ENCODE peak calls at places on chromosomes 13 and 19, in nine cellular contexts. A, C, F, V, H, N, P, G and O are unnamed samples.

GRCh38 chr13:46648166-46648607 is 95.2 kb downstream of the LRCH1 start:
- DNase-seq in A (peak; percentile 13), C (peak; percentile 45), F (no peak), V (no peak), H (peak; percentile 20), N (no peak), P (no peak), G (no peak), O (no peak)

GRCh38 chr19:28018499-28018898 is 1194.5 kb downstream of the UQCRFS1 start:
- DNase-seq in A (no peak), C (no peak), F (no peak), V (no peak), H (no peak), N (no peak), P (no peak), G (no peak), O (no peak)

GRCh38 chr19:12052571-12053169 is at the start of gene ZNF878:
- DNase-seq in A (peak; percentile 95), C (peak; percentile 96), F (peak; percentile 75), V (peak; percentile 85), H (peak; percentile 63), N (peak; percentile 85), P (peak; percentile 67), G (peak; percentile 72), O (no peak)

GRCh38 chr19:11420894-11421606 is 1.9 kb upstream of the RGL3 start:
- DNase-seq in A (no peak), C (no peak), F (no peak), V (peak; percentile 42), H (no peak), N (no peak), P (no peak), G (no peak), O (no peak)

GRCh38 chr13:37049810-37050209 is 9.7 kb downstream of the SUPT20H start:
- DNase-seq in A (no peak), C (no peak), F (no peak), V (no peak), H (no peak), N (no peak), P (no peak), G (no peak), O (no peak)

GRCh38 chr19:40217921-40218890 is at the start of gene TTC9B:
- DNase-seq in A (no peak), C (no peak), F (no peak), V (no peak), H (no peak), N (peak; percentile 29), P (no peak), G (no peak), O (no peak)

GRCh38 chr13:46022476-46022875 is 30.1 kb downstream of the ZC3H13 start:
- DNase-seq in A (no peak), C (no peak), F (no peak), V (no peak), H (no peak), N (peak; percentile 5), P (no peak), G (no peak), O (no peak)

GRCh38 chr19:566403-566802 is 6.0 kb upstream of the BSG start:
- DNase-seq in A (no peak), C (peak; percentile 97), F (peak; percentile 36), V (no peak), H (no peak), N (peak; percentile 97), P (no peak), G (no peak), O (no peak)

GRCh38 chr13:31053098-31053497 is 108.6 kb downstream of the HSPH1 start:
- DNase-seq in A (peak; percentile 71), C (no peak), F (no peak), V (peak; percentile 61), H (peak; percentile 45), N (peak; percentile 24), P (no peak), G (no peak), O (no peak)

GRCh38 chr19:19480688-19481087 is 34.7 kb downstream of the TSSK6 start:
- DNase-seq in A (no peak), C (no peak), F (no peak), V (no peak), H (no peak), N (no peak), P (no peak), G (no peak), O (no peak)

GRCh38 chr13:111319998-111320911 is at the start of gene TEX29:
- DNase-seq in A (no peak), C (no peak), F (no peak), V (no peak), H (no peak), N (no peak), P (no peak), G (no peak), O (no peak)

GRCh38 chr19:33232656-33233055 is 7.0 kb upstream of the SLC7A10 start:
- DNase-seq in A (no peak), C (no peak), F (no peak), V (no peak), H (no peak), N (no peak), P (no peak), G (no peak), O (no peak)

GRCh38 chr13:28137556-28137955 is 789 bp upstream of the PAN3 start:
- DNase-seq in A (peak; percentile 8), C (no peak), F (no peak), V (no peak), H (no peak), N (peak; percentile 22), P (no peak), G (no peak), O (no peak)

GRCh38 chr13:20721454-20722357 is 18.2 kb downstream of the IL17D start:
- DNase-seq in A (peak; percentile 54), C (no peak), F (peak; percentile 69), V (peak; percentile 60), H (peak; percentile 53), N (peak; percentile 72), P (peak; percentile 24), G (no peak), O (no peak)

GRCh38 chr13:32737111-32737571 is 150.9 kb downstream of the PDS5B start:
- DNase-seq in A (no peak), C (no peak), F (no peak), V (no peak), H (no peak), N (peak; percentile 28), P (no peak), G (peak; percentile 16), O (no peak)

DNA sequence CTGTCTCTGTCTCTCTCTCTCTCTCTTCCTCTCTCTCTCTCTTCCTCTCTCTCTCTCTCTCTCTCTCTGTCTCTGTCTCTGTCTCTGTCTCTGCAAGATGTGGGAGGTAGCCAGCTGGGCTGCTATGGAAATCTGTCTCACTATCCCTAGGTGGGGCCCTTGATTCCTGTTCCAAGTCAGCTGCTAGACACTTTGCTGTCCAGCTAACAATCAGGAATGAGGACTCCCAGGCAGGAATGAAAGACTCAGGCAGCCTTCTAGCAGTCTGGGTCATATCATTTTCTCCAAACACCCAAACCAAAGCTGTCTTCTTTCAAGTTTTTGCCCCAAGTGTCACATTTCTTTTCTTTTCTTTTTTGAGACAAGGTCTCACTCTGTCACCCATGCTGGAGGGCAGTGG is 23.2 kb downstream of the CATSPERD start:
- DNase-seq in A (no peak), C (no peak), F (no peak), V (no peak), H (no peak), N (no peak), P (no peak), G (no peak), O (no peak)
- H3K4me3 ChIP-seq in A (no peak overlapping the region), C (no peak overlapping the region), F (no peak overlapping the region), V (no peak overlapping the region), H (no peak overlapping the region), N (no peak overlapping the region), P (no peak overlapping the region), G (no peak overlapping the region), O (no peak overlapping the region)

GRCh38 chr19:6425732-6426686 is 1.4 kb upstream of the KHSRP start:
- DNase-seq in A (peak; percentile 19), C (peak; percentile 66), F (no peak), V (no peak), H (no peak), N (no peak), P (no peak), G (no peak), O (no peak)
- TF ChIP-seq CTCF in A (peak; percentile 41), C (peak; percentile 43), F (no peak), V (no peak), H (peak; percentile 19), N (no peak), P (no peak), G (peak; percentile 31), O (no peak)

GRCh38 chr13:110309661-110310524 is 2.8 kb downstream of the COL4A2 start:
- DNase-seq in A (no peak), C (no peak), F (no peak), V (no peak), H (no peak), N (peak; percentile 35), P (no peak), G (no peak), O (no peak)
- H3K4me3 ChIP-seq in A (no peak overlapping the region), C (no peak overlapping the region), F (no peak overlapping the region), V (peak overlapping the region; percentile 77), H (no peak overlapping the region), N (peak overlapping the region; percentile 88), P (peak overlapping the region; percentile 87), G (no peak overlapping the region), O (peak overlapping the region; percentile 78)

GRCh38 chr19:18470153-18470552 is 32.2 kb upstream of the ISYNA1 start:
- DNase-seq in A (no peak), C (peak; percentile 59), F (no peak), V (no peak), H (no peak), N (peak; percentile 39), P (no peak), G (no peak), O (no peak)
- TF ChIP-seq CTCF in A (peak; percentile 62), C (peak; percentile 55), F (peak; percentile 40), V (peak; percentile 50), H (peak; percentile 66), N (peak; percentile 52), P (peak; percentile 55), G (peak; percentile 60), O (peak; percentile 38)

DNA sequence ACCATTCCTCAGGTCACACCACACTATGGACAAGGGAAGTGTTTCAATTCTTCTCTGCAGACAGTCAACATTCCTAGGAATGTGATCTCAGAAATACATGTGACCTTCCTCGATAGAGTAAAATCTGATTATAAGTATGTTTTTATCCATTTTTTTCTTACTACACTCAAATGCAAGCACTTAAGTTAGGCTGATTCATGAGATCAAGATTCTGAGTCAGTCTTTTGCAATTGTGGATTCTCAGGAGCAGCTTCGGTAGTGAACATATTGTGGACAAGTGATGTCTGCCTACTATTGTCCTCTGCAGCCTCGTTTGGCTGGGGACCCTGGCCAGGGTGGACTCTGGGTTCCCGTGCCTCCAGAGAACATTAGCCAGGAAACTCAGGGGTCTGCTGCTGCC is 3.2 kb downstream of the SERPINE3 start:
- DNase-seq in A (no peak), C (no peak), F (peak; percentile 54), V (no peak), H (peak; percentile 47), N (peak; percentile 41), P (peak; percentile 4), G (no peak), O (peak; percentile 53)
- H3K4me3 ChIP-seq in A (no peak overlapping the region), C (no peak overlapping the region), F (no peak overlapping the region), V (no peak overlapping the region), H (no peak overlapping the region), N (no peak overlapping the region), P (no peak overlapping the region), G (no peak overlapping the region), O (no peak overlapping the region)

DNA sequence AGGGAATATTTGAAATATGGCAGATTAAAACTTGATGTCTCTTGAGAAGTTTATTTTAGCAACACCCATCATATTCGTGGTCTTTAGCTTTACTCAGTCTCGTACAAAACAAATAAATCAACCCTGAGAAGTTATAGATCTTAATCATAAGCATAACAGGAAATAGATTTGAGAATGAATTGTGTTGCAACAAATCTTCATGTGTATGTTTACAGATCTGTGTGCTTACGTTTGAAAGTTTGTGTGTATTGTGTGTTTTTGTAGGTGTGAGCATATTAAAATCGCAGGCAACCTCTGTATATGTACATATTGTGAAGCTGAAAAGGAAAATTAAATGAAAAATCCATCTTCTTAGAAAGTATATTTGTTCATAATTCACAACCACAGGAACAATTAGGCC is 1094.1 kb downstream of the EFNB2 start:
- DNase-seq in A (peak; percentile 49), C (no peak), F (peak; percentile 11), V (no peak), H (peak; percentile 76), N (no peak), P (no peak), G (no peak), O (no peak)
- TF ChIP-seq CTCF in A (no peak), C (no peak), F (no peak), V (no peak), H (no peak), N (no peak), P (no peak), G (no peak), O (no peak)